ENCODE peak calls at places on chromosome 12, in four cellular contexts. Z is HepG2, I is K562, X is GM12878. H is an unnamed sample.

GRCh38 chr12:1605129-1606020 is 11.0 kb upstream of the FBXL14 start:
- DNase-seq in Z (peak; percentile 70), I (peak; percentile 56), X (no peak), H (peak; percentile 85)

GRCh38 chr12:96812153-96812552 is 94.9 kb upstream of the NEDD1 start:
- DNase-seq in Z (no peak), I (no peak), X (no peak), H (no peak)

GRCh38 chr12:23771230-23771949 is 178.1 kb downstream of the SOX5 start:
- DNase-seq in Z (peak; percentile 4), I (no peak), X (no peak), H (no peak)

GRCh38 chr12:12367096-12367998 is 10.5 kb downstream of the BORCS5 start:
- DNase-seq in Z (no peak), I (no peak), X (no peak), H (no peak)

GRCh38 chr12:47066278-47067048 is 13.0 kb upstream of the PCED1B start:
- DNase-seq in Z (no peak), I (no peak), X (no peak), H (no peak)

GRCh38 chr12:28781671-28782652 is 367.1 kb upstream of the FAR2 start:
- DNase-seq in Z (no peak), I (no peak), X (no peak), H (no peak)

GRCh38 chr12:113097716-113098427 is 37.7 kb downstream of the RASAL1 start:
- DNase-seq in Z (no peak), I (peak; percentile 43), X (no peak), H (peak; percentile 62)

GRCh38 chr12:129941646-129942045 is 37.8 kb upstream of the TMEM132D start:
- DNase-seq in Z (no peak), I (no peak), X (no peak), H (no peak)

GRCh38 chr12:15662303-15662980 is 126.7 kb downstream of the EPS8 start:
- DNase-seq in Z (no peak), I (no peak), X (no peak), H (no peak)

GRCh38 chr12:11649413-11650278 is at the start of gene ETV6:
- DNase-seq in Z (peak; percentile 69), I (peak; percentile 68), X (peak; percentile 86), H (peak; percentile 79)

GRCh38 chr12:46664771-46665287 is 161.0 kb downstream of the SLC38A4 start:
- DNase-seq in Z (peak; percentile 83), I (no peak), X (peak; percentile 7), H (no peak)

GRCh38 chr12:133081408-133081806 is 684 bp downstream of the ZNF140 start:
- DNase-seq in Z (no peak), I (no peak), X (no peak), H (peak; percentile 50)

GRCh38 chr12:42482086-42482819 is 107.3 kb downstream of the PRICKLE1 start:
- DNase-seq in Z (peak; percentile 3), I (no peak), X (no peak), H (no peak)

GRCh38 chr12:117508468-117508867 is 147.0 kb upstream of the NOS1 start:
- DNase-seq in Z (no peak), I (no peak), X (no peak), H (no peak)

GRCh38 chr12:998020-998874 is 7.2 kb downstream of the ERC1 start:
- DNase-seq in Z (peak; percentile 68), I (no peak), X (no peak), H (no peak)

GRCh38 chr12:101891462-101891971 is 14.1 kb downstream of the DRAM1 start:
- DNase-seq in Z (peak; percentile 86), I (no peak), X (peak; percentile 75), H (no peak)

GRCh38 chr12:69059465-69060457 is 126.8 kb upstream of the CPM start:
- DNase-seq in Z (no peak), I (no peak), X (no peak), H (no peak)

GRCh38 chr12:71661977-71662522 is 1.6 kb downstream of the ZFC3H1 start:
- DNase-seq in Z (no peak), I (peak; percentile 22), X (no peak), H (no peak)

GRCh38 chr12:100534625-100535227 is 38.8 kb upstream of the GAS2L3 start:
- DNase-seq in Z (no peak), I (no peak), X (no peak), H (no peak)

GRCh38 chr12:94172031-94172430 is 23.7 kb downstream of the PLXNC1 start:
- DNase-seq in Z (peak; percentile 15), I (no peak), X (no peak), H (no peak)

GRCh38 chr12:54159140-54159539 is 29.6 kb downstream of the SMUG1 start:
- DNase-seq in Z (peak; percentile 61), I (peak; percentile 97), X (peak; percentile 7), H (peak; percentile 94)

GRCh38 chr12:26271889-26272492 is 76.6 kb downstream of the SSPN start:
- DNase-seq in Z (no peak), I (no peak), X (peak; percentile 69), H (no peak)

GRCh38 chr12:124856132-124856841 is 7.4 kb downstream of the SCARB1 start:
- DNase-seq in Z (no peak), I (peak; percentile 52), X (no peak), H (peak; percentile 37)

GRCh38 chr12:115828151-115828550 is 449.3 kb downstream of the MED13L start:
- DNase-seq in Z (no peak), I (no peak), X (no peak), H (no peak)

GRCh38 chr12:64618953-64619590 is 8.8 kb downstream of the RASSF3 start:
- DNase-seq in Z (no peak), I (no peak), X (peak; percentile 77), H (no peak)

GRCh38 chr12:39946361-39946948 is 159.4 kb downstream of the SLC2A13 start:
- DNase-seq in Z (no peak), I (no peak), X (no peak), H (no peak)

GRCh38 chr12:89571481-89572190 is 45.8 kb upstream of the POC1B start:
- DNase-seq in Z (no peak), I (no peak), X (no peak), H (no peak)

GRCh38 chr12:107165581-107165980 is 72.2 kb upstream of the CRY1 start:
- DNase-seq in Z (no peak), I (no peak), X (no peak), H (no peak)

GRCh38 chr12:25692115-25693035 is 139.3 kb upstream of the LMNTD1 start:
- DNase-seq in Z (no peak), I (no peak), X (no peak), H (peak; percentile 12)

GRCh38 chr12:92593734-92594402 is 108.9 kb upstream of the PLEKHG7 start:
- DNase-seq in Z (peak; percentile 54), I (no peak), X (peak; percentile 96), H (no peak)

GRCh38 chr12:1083086-1083887 is 92.3 kb downstream of the ERC1 start:
- DNase-seq in Z (no peak), I (no peak), X (no peak), H (peak; percentile 36)

GRCh38 chr12:52083638-52083996 is 4.1 kb downstream of the SMIM41 start:
- DNase-seq in Z (no peak), I (no peak), X (no peak), H (no peak)

GRCh38 chr12:54358945-54359761 is 5.1 kb downstream of the GPR84 start:
- DNase-seq in Z (peak; percentile 98), I (peak; percentile 99), X (peak; percentile 97), H (peak; percentile 99)

GRCh38 chr12:96399081-96399918 is 939 bp downstream of the CDK17 start:
- DNase-seq in Z (peak; percentile 10), I (peak; percentile 66), X (peak; percentile 48), H (peak; percentile 55)

GRCh38 chr12:69534389-69534822 is 50.9 kb upstream of the CCT2 start:
- DNase-seq in Z (peak; percentile 6), I (no peak), X (peak; percentile 51), H (peak; percentile 96)

GRCh38 chr12:57093412-57094193 is 4.7 kb downstream of the NAB2 start:
- DNase-seq in Z (no peak), I (peak; percentile 85), X (no peak), H (peak; percentile 81)

GRCh38 chr12:104137902-104138746 is at the start of gene NFYB:
- DNase-seq in Z (peak; percentile 95), I (peak; percentile 93), X (peak; percentile 83), H (peak; percentile 97)

GRCh38 chr12:122732170-122732569 is 1.5 kb upstream of the HCAR1 start:
- DNase-seq in Z (no peak), I (no peak), X (no peak), H (no peak)

GRCh38 chr12:13425766-13426165 is 229.2 kb downstream of the EMP1 start:
- DNase-seq in Z (no peak), I (no peak), X (no peak), H (no peak)
- TF ChIP-seq JUNB in Z (no peak), I (no peak), X (no peak), H (no peak)

GRCh38 chr12:50764861-50765324 is 992 bp downstream of the ATF1 start:
- DNase-seq in Z (peak; percentile 89), I (no peak), X (no peak), H (no peak)
- TF ChIP-seq EZH2 in Z (no peak), I (no peak), X (no peak), H (no peak)

GRCh38 chr12:30100736-30101135 is 317.0 kb upstream of the TMTC1 start:
- DNase-seq in Z (no peak), I (no peak), X (no peak), H (no peak)
- TF ChIP-seq JUNB in Z (no peak), I (no peak), X (no peak), H (no peak)

DNA sequence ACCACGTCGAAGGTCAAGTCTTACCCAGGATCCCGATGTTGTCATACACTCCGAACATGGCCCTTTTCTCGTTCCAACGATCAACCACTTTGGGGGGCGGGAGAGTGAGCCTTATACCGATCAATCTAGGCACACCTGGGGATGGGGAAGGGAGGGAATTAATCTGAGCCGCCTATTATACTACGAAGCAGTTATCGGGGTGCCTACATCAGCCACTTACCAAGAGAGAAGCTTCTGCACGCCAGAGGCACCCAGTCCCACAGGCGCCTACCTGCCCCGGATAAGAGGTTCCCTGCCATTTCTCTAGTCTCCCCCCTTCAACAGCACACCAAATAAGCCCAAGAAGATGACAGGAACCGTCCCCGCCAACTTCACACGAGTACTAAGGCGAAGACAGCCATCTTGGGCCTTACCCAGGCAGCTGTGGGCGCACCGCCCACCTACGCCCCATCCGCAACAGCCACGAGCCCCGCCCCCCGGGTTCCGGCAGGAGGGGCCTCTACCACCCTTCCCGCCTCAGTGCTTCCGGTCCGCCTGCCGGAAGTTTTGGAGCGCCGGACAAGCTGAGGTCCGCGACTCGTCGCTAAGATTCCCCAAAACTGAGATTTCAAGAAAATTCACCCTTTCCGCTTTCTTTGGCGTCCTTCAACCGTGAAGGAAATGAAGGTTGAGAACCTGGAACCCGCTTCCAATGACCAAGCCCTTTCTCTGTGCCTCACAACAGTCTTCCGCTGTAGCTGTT is at the start of gene MRPL51:
- DNase-seq in Z (peak; percentile 90), I (peak; percentile 89), X (peak; percentile 72), H (peak; percentile 99)
- TF ChIP-seq EZH2 in Z (no peak), I (no peak), X (no peak), H (no peak)

DNA sequence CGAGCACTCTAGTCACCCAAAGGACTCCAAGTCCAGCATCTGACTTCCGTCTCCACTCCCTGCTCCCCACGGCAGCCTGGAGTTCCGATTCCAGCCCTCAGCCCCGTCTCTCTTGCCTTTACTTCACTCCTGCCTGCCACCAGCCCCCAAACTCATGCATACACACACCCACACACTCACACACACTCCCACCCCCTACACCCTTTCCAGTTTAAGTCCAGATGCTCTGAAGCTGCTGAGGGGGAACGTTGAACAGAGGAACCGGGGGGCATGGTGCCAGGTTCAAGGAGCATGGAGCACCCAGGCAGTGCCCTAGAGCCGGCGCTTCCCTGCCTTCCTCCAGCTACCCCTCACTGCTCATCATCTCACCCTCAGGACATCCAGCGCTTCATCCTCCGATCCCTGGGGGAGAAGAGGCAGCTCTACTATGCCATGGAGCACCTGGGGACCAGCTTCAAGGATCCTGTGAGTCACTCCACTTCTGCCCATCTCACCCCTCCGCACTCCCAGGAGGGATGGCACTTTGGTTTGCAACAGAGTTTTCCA is 3.3 kb downstream of the P3H3 start:
- DNase-seq in Z (no peak), I (no peak), X (no peak), H (no peak)
- TF ChIP-seq JUNB in Z (no peak), I (no peak), X (no peak), H (no peak)